ENCODE peak calls at places on chromosomes 5 and 9, in seven cellular contexts. U, K, W, G, A, O and X are unnamed samples.

GRCh38 chr5:133289686-133290367 is 238.0 kb downstream of the HSPA4 start:
- DNase-seq in U (no peak), K (no peak), W (no peak), G (no peak), A (no peak), O (no peak), X (no peak)

GRCh38 chr5:151740958-151741373 is 17.5 kb downstream of the ATOX1 start:
- DNase-seq in U (no peak), K (no peak), W (no peak), G (no peak), A (peak), O (no peak), X (peak)

GRCh38 chr5:128815201-128815600 is 150.1 kb upstream of the SLC27A6 start:
- DNase-seq in U (no peak), K (no peak), W (no peak), G (no peak), A (no peak), O (no peak), X (no peak)

GRCh38 chr5:91425046-91425445 is 41.9 kb upstream of the ARRDC3 start:
- DNase-seq in U (no peak), K (no peak), W (no peak), G (no peak), A (no peak), O (no peak), X (no peak)

GRCh38 chr5:120703923-120704445 is 239.9 kb downstream of the PRR16 start:
- DNase-seq in U (no peak), K (no peak), W (no peak), G (no peak), A (no peak), O (no peak), X (no peak)

GRCh38 chr5:147439253-147439652 is 70.6 kb downstream of the DPYSL3 start:
- DNase-seq in U (no peak), K (no peak), W (no peak), G (no peak), A (peak), O (no peak), X (no peak)

GRCh38 chr9:116795859-116796258 is 108.8 kb downstream of the TRIM32 start:
- DNase-seq in U (no peak), K (no peak), W (no peak), G (no peak), A (no peak), O (no peak), X (no peak)

GRCh38 chr5:142324377-142324870 is 397 bp downstream of the SPRY4 start:
- DNase-seq in U (no peak), K (peak), W (peak), G (peak), A (no peak), O (peak), X (no peak)

GRCh38 chr5:129852747-129853352 is 51.4 kb upstream of the CHSY3 start:
- DNase-seq in U (peak), K (peak), W (peak), G (peak), A (peak), O (peak), X (peak)

GRCh38 chr5:168327019-168327421 is 35.6 kb downstream of the WWC1 start:
- DNase-seq in U (no peak), K (no peak), W (no peak), G (no peak), A (peak), O (no peak), X (peak)

GRCh38 chr9:134318481-134318891 is 7.8 kb upstream of the RXRA start:
- DNase-seq in U (no peak), K (peak), W (no peak), G (no peak), A (no peak), O (no peak), X (no peak)

GRCh38 chr5:174535691-174536090 is 188.7 kb upstream of the MSX2 start:
- DNase-seq in U (no peak), K (no peak), W (no peak), G (no peak), A (peak), O (peak), X (peak)

GRCh38 chr5:140630296-140630695 is 2.7 kb downstream of the CD14 start:
- DNase-seq in U (no peak), K (no peak), W (no peak), G (no peak), A (peak), O (no peak), X (no peak)

GRCh38 chr9:105206821-105207699 is 37.4 kb upstream of the SLC44A1 start:
- DNase-seq in U (no peak), K (no peak), W (no peak), G (no peak), A (no peak), O (no peak), X (no peak)

GRCh38 chr5:68287976-68288755 is 72.6 kb downstream of the PIK3R1 start:
- DNase-seq in U (peak), K (no peak), W (peak), G (peak), A (no peak), O (peak), X (peak)

GRCh38 chr5:78651468-78651867 is 2.9 kb upstream of the LHFPL2 start:
- DNase-seq in U (no peak), K (no peak), W (no peak), G (no peak), A (no peak), O (no peak), X (no peak)

GRCh38 chr5:37814699-37815098 is 25.1 kb downstream of the GDNF start:
- DNase-seq in U (no peak), K (no peak), W (no peak), G (no peak), A (peak), O (peak), X (peak)

GRCh38 chr9:20683351-20684034 is 566 bp upstream of the FOCAD start:
- DNase-seq in U (peak), K (peak), W (peak), G (peak), A (peak), O (no peak), X (peak)

GRCh38 chr9:135085830-135086546 is 1.5 kb upstream of the OLFM1 start:
- DNase-seq in U (peak), K (peak), W (no peak), G (peak), A (peak), O (peak), X (peak)

GRCh38 chr5:65121880-65122436 is 353.2 kb downstream of the CWC27 start:
- DNase-seq in U (no peak), K (no peak), W (no peak), G (no peak), A (peak), O (no peak), X (peak)

GRCh38 chr5:7754997-7755596 is 95.8 kb downstream of the CFAP90 start:
- DNase-seq in U (peak), K (no peak), W (no peak), G (peak), A (peak), O (peak), X (no peak)

GRCh38 chr5:73901455-73901854 is 275.5 kb downstream of the ARHGEF28 start:
- DNase-seq in U (no peak), K (no peak), W (no peak), G (no peak), A (no peak), O (peak), X (no peak)

GRCh38 chr9:119968837-119969707 is 599.8 kb upstream of the BRINP1 start:
- DNase-seq in U (peak), K (peak), W (peak), G (peak), A (peak), O (peak), X (peak)

GRCh38 chr9:105007143-105007542 is 79.2 kb upstream of the ABCA1 start:
- DNase-seq in U (no peak), K (peak), W (no peak), G (no peak), A (peak), O (peak), X (peak)

GRCh38 chr5:77560677-77561263 is 68.7 kb upstream of the WDR41 start:
- DNase-seq in U (no peak), K (no peak), W (no peak), G (no peak), A (peak), O (peak), X (peak)

GRCh38 chr5:81909677-81910076 is 62.1 kb upstream of the ATG10 start:
- DNase-seq in U (no peak), K (no peak), W (no peak), G (peak), A (no peak), O (no peak), X (no peak)

GRCh38 chr5:113608113-113608551 is 94.6 kb downstream of the YTHDC2 start:
- DNase-seq in U (no peak), K (no peak), W (no peak), G (no peak), A (peak), O (no peak), X (peak)

GRCh38 chr9:794386-794785 is 47.1 kb upstream of the DMRT1 start:
- DNase-seq in U (no peak), K (no peak), W (no peak), G (no peak), A (no peak), O (no peak), X (no peak)

GRCh38 chr5:14983666-14984441 is 112.3 kb upstream of the ANKH start:
- DNase-seq in U (no peak), K (no peak), W (no peak), G (no peak), A (no peak), O (no peak), X (no peak)

GRCh38 chr5:91141642-91142041 is 241.5 kb downstream of the ARRDC3 start:
- DNase-seq in U (no peak), K (no peak), W (no peak), G (no peak), A (no peak), O (no peak), X (no peak)

GRCh38 chr5:122295138-122295537 is 16.9 kb upstream of the SNCAIP start:
- DNase-seq in U (no peak), K (no peak), W (no peak), G (no peak), A (peak), O (no peak), X (no peak)